ENCODE peak calls at places on chromosomes 5 and 9, in seven cellular contexts. One of them, this sample, is unnamed.

GRCh38 chr9:89507626-89508025 is 9.7 kb upstream of the SEMA4D start:
- DNase-seq in CD14-positive monocyte: no peak
- DNase-seq in mesenchymal stem cell: no peak
- DNase-seq in activated T-helper 1 cell treated with anti-CD3 and anti-CD28 coated beads, Interleukin-2, amount 50 U/mL, for 16 hours: no peak
- DNase-seq in stimulated activated CD8-positive, alpha-beta memory T cell treated with anti-CD3 and anti-CD28 coated beads, Interleukin-7, amount 100 ng/mL, for 48 hours: no peak
- DNase-seq in T-helper 17 cell: no peak
- DNase-seq in activated effector memory CD4-positive, alpha-beta T cell treated with anti-CD3 and anti-CD28 coated beads, Interleukin-2, amount 50 U/mL, for 16 hours: peak; percentile 56
- DNase-seq in this sample: no peak

GRCh38 chr5:38535281-38535750 is 21.1 kb downstream of the LIFR start:
- DNase-seq in CD14-positive monocyte: no peak
- DNase-seq in mesenchymal stem cell: no peak
- DNase-seq in activated T-helper 1 cell treated with anti-CD3 and anti-CD28 coated beads, Interleukin-2, amount 50 U/mL, for 16 hours: no peak
- DNase-seq in stimulated activated CD8-positive, alpha-beta memory T cell treated with anti-CD3 and anti-CD28 coated beads, Interleukin-7, amount 100 ng/mL, for 48 hours: no peak
- DNase-seq in T-helper 17 cell: no peak
- DNase-seq in activated effector memory CD4-positive, alpha-beta T cell treated with anti-CD3 and anti-CD28 coated beads, Interleukin-2, amount 50 U/mL, for 16 hours: no peak
- DNase-seq in this sample: no peak

GRCh38 chr9:109974143-109974917 is 194.3 kb downstream of the PALM2AKAP2 start:
- DNase-seq in CD14-positive monocyte: peak; percentile 64
- DNase-seq in mesenchymal stem cell: no peak
- DNase-seq in activated T-helper 1 cell treated with anti-CD3 and anti-CD28 coated beads, Interleukin-2, amount 50 U/mL, for 16 hours: no peak
- DNase-seq in stimulated activated CD8-positive, alpha-beta memory T cell treated with anti-CD3 and anti-CD28 coated beads, Interleukin-7, amount 100 ng/mL, for 48 hours: peak; percentile 55
- DNase-seq in T-helper 17 cell: no peak
- DNase-seq in activated effector memory CD4-positive, alpha-beta T cell treated with anti-CD3 and anti-CD28 coated beads, Interleukin-2, amount 50 U/mL, for 16 hours: peak; percentile 79
- DNase-seq in this sample: no peak

GRCh38 chr5:117741655-117742226 is 1167.1 kb upstream of the SEMA6A start:
- DNase-seq in CD14-positive monocyte: no peak
- DNase-seq in mesenchymal stem cell: peak; percentile 57
- DNase-seq in activated T-helper 1 cell treated with anti-CD3 and anti-CD28 coated beads, Interleukin-2, amount 50 U/mL, for 16 hours: no peak
- DNase-seq in stimulated activated CD8-positive, alpha-beta memory T cell treated with anti-CD3 and anti-CD28 coated beads, Interleukin-7, amount 100 ng/mL, for 48 hours: no peak
- DNase-seq in T-helper 17 cell: no peak
- DNase-seq in activated effector memory CD4-positive, alpha-beta T cell treated with anti-CD3 and anti-CD28 coated beads, Interleukin-2, amount 50 U/mL, for 16 hours: no peak
- DNase-seq in this sample: no peak

GRCh38 chr5:77935516-77936364 is 159.6 kb upstream of the TBCA start:
- DNase-seq in CD14-positive monocyte: no peak
- DNase-seq in mesenchymal stem cell: no peak
- DNase-seq in activated T-helper 1 cell treated with anti-CD3 and anti-CD28 coated beads, Interleukin-2, amount 50 U/mL, for 16 hours: no peak
- DNase-seq in stimulated activated CD8-positive, alpha-beta memory T cell treated with anti-CD3 and anti-CD28 coated beads, Interleukin-7, amount 100 ng/mL, for 48 hours: no peak
- DNase-seq in T-helper 17 cell: no peak
- DNase-seq in activated effector memory CD4-positive, alpha-beta T cell treated with anti-CD3 and anti-CD28 coated beads, Interleukin-2, amount 50 U/mL, for 16 hours: no peak
- DNase-seq in this sample: no peak

GRCh38 chr5:31421806-31422586 is 109.9 kb downstream of the DROSHA start:
- DNase-seq in CD14-positive monocyte: no peak
- DNase-seq in mesenchymal stem cell: no peak
- DNase-seq in activated T-helper 1 cell treated with anti-CD3 and anti-CD28 coated beads, Interleukin-2, amount 50 U/mL, for 16 hours: no peak
- DNase-seq in stimulated activated CD8-positive, alpha-beta memory T cell treated with anti-CD3 and anti-CD28 coated beads, Interleukin-7, amount 100 ng/mL, for 48 hours: no peak
- DNase-seq in T-helper 17 cell: no peak
- DNase-seq in activated effector memory CD4-positive, alpha-beta T cell treated with anti-CD3 and anti-CD28 coated beads, Interleukin-2, amount 50 U/mL, for 16 hours: no peak
- DNase-seq in this sample: no peak

GRCh38 chr5:148391422-148391821 is 7.7 kb downstream of the FBXO38 start:
- DNase-seq in CD14-positive monocyte: no peak
- DNase-seq in mesenchymal stem cell: no peak
- DNase-seq in activated T-helper 1 cell treated with anti-CD3 and anti-CD28 coated beads, Interleukin-2, amount 50 U/mL, for 16 hours: no peak
- DNase-seq in stimulated activated CD8-positive, alpha-beta memory T cell treated with anti-CD3 and anti-CD28 coated beads, Interleukin-7, amount 100 ng/mL, for 48 hours: no peak
- DNase-seq in T-helper 17 cell: no peak
- DNase-seq in activated effector memory CD4-positive, alpha-beta T cell treated with anti-CD3 and anti-CD28 coated beads, Interleukin-2, amount 50 U/mL, for 16 hours: no peak
- DNase-seq in this sample: no peak

GRCh38 chr5:64972591-64972990 is 203.9 kb downstream of the CWC27 start:
- DNase-seq in CD14-positive monocyte: no peak
- DNase-seq in mesenchymal stem cell: no peak
- DNase-seq in activated T-helper 1 cell treated with anti-CD3 and anti-CD28 coated beads, Interleukin-2, amount 50 U/mL, for 16 hours: no peak
- DNase-seq in stimulated activated CD8-positive, alpha-beta memory T cell treated with anti-CD3 and anti-CD28 coated beads, Interleukin-7, amount 100 ng/mL, for 48 hours: no peak
- DNase-seq in T-helper 17 cell: no peak
- DNase-seq in activated effector memory CD4-positive, alpha-beta T cell treated with anti-CD3 and anti-CD28 coated beads, Interleukin-2, amount 50 U/mL, for 16 hours: no peak
- DNase-seq in this sample: no peak

GRCh38 chr9:69444791-69445190 is 119.8 kb downstream of the ENTREP1 start:
- DNase-seq in CD14-positive monocyte: no peak
- DNase-seq in mesenchymal stem cell: no peak
- DNase-seq in activated T-helper 1 cell treated with anti-CD3 and anti-CD28 coated beads, Interleukin-2, amount 50 U/mL, for 16 hours: no peak
- DNase-seq in stimulated activated CD8-positive, alpha-beta memory T cell treated with anti-CD3 and anti-CD28 coated beads, Interleukin-7, amount 100 ng/mL, for 48 hours: no peak
- DNase-seq in T-helper 17 cell: no peak
- DNase-seq in activated effector memory CD4-positive, alpha-beta T cell treated with anti-CD3 and anti-CD28 coated beads, Interleukin-2, amount 50 U/mL, for 16 hours: no peak
- DNase-seq in this sample: no peak

This sample was measured in cardiac septum.